ENCODE peak calls at places on chromosomes 1 and 21, in eight cellular contexts. One of them, this sample, is unnamed.

GRCh38 chr1:67371681-67372080 is 58.5 kb downstream of the SERBP1 start:
- DNase-seq in ascending aorta: no peak
- DNase-seq in Right ventricle myocardium superior: no peak
- DNase-seq in H7: no peak
- DNase-seq in GM13977: no peak
- DNase-seq in GM18507: no peak
- DNase-seq in astrocyte of the cerebellum: no peak
- DNase-seq in HTR-8/SVneo: peak
- DNase-seq in this sample: no peak

GRCh38 chr21:44614161-44614631 is 2.3 kb downstream of the KRTAP10-8 start:
- DNase-seq in astrocyte of the cerebellum: no peak
- DNase-seq in ascending aorta: no peak
- DNase-seq in HTR-8/SVneo: no peak
- DNase-seq in GM18507: no peak
- DNase-seq in H7: no peak
- DNase-seq in GM13977: no peak
- DNase-seq in Right ventricle myocardium superior: no peak
- DNase-seq in this sample: no peak

GRCh38 chr1:41268154-41268770 is 26.2 kb upstream of the SCMH1 start:
- DNase-seq in GM18507: peak
- DNase-seq in astrocyte of the cerebellum: peak
- DNase-seq in Right ventricle myocardium superior: peak
- DNase-seq in GM13977: peak
- DNase-seq in ascending aorta: no peak
- DNase-seq in HTR-8/SVneo: peak
- DNase-seq in H7: peak
- DNase-seq in this sample: peak

GRCh38 chr1:30034627-30035521 is 688.5 kb downstream of the MATN1 start:
- DNase-seq in ascending aorta: no peak
- DNase-seq in Right ventricle myocardium superior: no peak
- DNase-seq in GM13977: no peak
- DNase-seq in astrocyte of the cerebellum: no peak
- DNase-seq in H7: no peak
- DNase-seq in HTR-8/SVneo: peak
- DNase-seq in GM18507: no peak
- DNase-seq in this sample: no peak

GRCh38 chr1:159942700-159943640 is 2.4 kb downstream of the IGSF9 start:
- DNase-seq in HTR-8/SVneo: no peak
- DNase-seq in GM13977: no peak
- DNase-seq in astrocyte of the cerebellum: no peak
- DNase-seq in GM18507: no peak
- DNase-seq in ascending aorta: no peak
- DNase-seq in H7: peak
- DNase-seq in Right ventricle myocardium superior: no peak
- DNase-seq in this sample: no peak

GRCh38 chr1:61241411-61241838 is 159.1 kb downstream of the NFIA start:
- DNase-seq in HTR-8/SVneo: no peak
- DNase-seq in H7: no peak
- DNase-seq in GM13977: no peak
- DNase-seq in ascending aorta: no peak
- DNase-seq in astrocyte of the cerebellum: no peak
- DNase-seq in GM18507: no peak
- DNase-seq in Right ventricle myocardium superior: peak
- DNase-seq in this sample: no peak

GRCh38 chr1:10195570-10195969 is 14.8 kb upstream of the KIF1B start:
- DNase-seq in HTR-8/SVneo: no peak
- DNase-seq in GM18507: no peak
- DNase-seq in GM13977: no peak
- DNase-seq in astrocyte of the cerebellum: no peak
- DNase-seq in Right ventricle myocardium superior: no peak
- DNase-seq in ascending aorta: no peak
- DNase-seq in H7: no peak
- DNase-seq in this sample: no peak

GRCh38 chr1:170513138-170513537 is 18.8 kb upstream of the GORAB start:
- DNase-seq in astrocyte of the cerebellum: no peak
- DNase-seq in GM18507: no peak
- DNase-seq in Right ventricle myocardium superior: no peak
- DNase-seq in H7: peak
- DNase-seq in HTR-8/SVneo: no peak
- DNase-seq in ascending aorta: no peak
- DNase-seq in GM13977: no peak
- DNase-seq in this sample: no peak

GRCh38 chr1:9766759-9767442 is 56.9 kb downstream of the CLSTN1 start:
- DNase-seq in ascending aorta: no peak
- DNase-seq in Right ventricle myocardium superior: no peak
- DNase-seq in GM18507: no peak
- DNase-seq in GM13977: no peak
- DNase-seq in H7: no peak
- DNase-seq in HTR-8/SVneo: peak
- DNase-seq in astrocyte of the cerebellum: peak
- DNase-seq in this sample: peak

GRCh38 chr1:43541721-43542401 is 11.2 kb downstream of the PTPRF start:
- DNase-seq in GM13977: no peak
- DNase-seq in astrocyte of the cerebellum: no peak
- DNase-seq in H7: no peak
- DNase-seq in Right ventricle myocardium superior: peak
- DNase-seq in GM18507: no peak
- DNase-seq in ascending aorta: peak
- DNase-seq in HTR-8/SVneo: no peak
- DNase-seq in this sample: no peak

GRCh38 chr1:36183309-36183856 is 27.4 kb downstream of the MAP7D1 start:
- DNase-seq in GM13977: no peak
- DNase-seq in ascending aorta: no peak
- DNase-seq in HTR-8/SVneo: no peak
- DNase-seq in Right ventricle myocardium superior: no peak
- DNase-seq in H7: peak
- DNase-seq in astrocyte of the cerebellum: no peak
- DNase-seq in GM18507: no peak
- DNase-seq in this sample: peak

GRCh38 chr1:180921891-180922636 is 9.4 kb downstream of the KIAA1614 start:
- DNase-seq in H7: no peak
- DNase-seq in ascending aorta: no peak
- DNase-seq in astrocyte of the cerebellum: peak
- DNase-seq in GM13977: no peak
- DNase-seq in GM18507: no peak
- DNase-seq in HTR-8/SVneo: no peak
- DNase-seq in Right ventricle myocardium superior: peak
- DNase-seq in this sample: no peak

GRCh38 chr1:194369060-194369459 is 1182.6 kb upstream of the B3GALT2 start:
- DNase-seq in GM13977: no peak
- DNase-seq in ascending aorta: no peak
- DNase-seq in HTR-8/SVneo: no peak
- DNase-seq in H7: no peak
- DNase-seq in astrocyte of the cerebellum: no peak
- DNase-seq in Right ventricle myocardium superior: no peak
- DNase-seq in GM18507: no peak
- DNase-seq in this sample: no peak

GRCh38 chr1:95222629-95223028 is 11.4 kb upstream of the RWDD3 start:
- DNase-seq in Right ventricle myocardium superior: no peak
- DNase-seq in ascending aorta: no peak
- DNase-seq in GM13977: no peak
- DNase-seq in H7: no peak
- DNase-seq in HTR-8/SVneo: no peak
- DNase-seq in astrocyte of the cerebellum: no peak
- DNase-seq in GM18507: no peak
- DNase-seq in this sample: no peak

GRCh38 chr21:38847556-38847955 is 41.8 kb downstream of the ETS2 start:
- DNase-seq in astrocyte of the cerebellum: no peak
- DNase-seq in ascending aorta: no peak
- DNase-seq in GM18507: no peak
- DNase-seq in Right ventricle myocardium superior: no peak
- DNase-seq in HTR-8/SVneo: no peak
- DNase-seq in H7: no peak
- DNase-seq in GM13977: no peak
- DNase-seq in this sample: no peak

GRCh38 chr1:21034725-21035628 is 141.7 kb downstream of the EIF4G3 start:
- DNase-seq in H7: peak
- DNase-seq in HTR-8/SVneo: no peak
- DNase-seq in ascending aorta: no peak
- DNase-seq in Right ventricle myocardium superior: peak
- DNase-seq in astrocyte of the cerebellum: no peak
- DNase-seq in GM13977: no peak
- DNase-seq in GM18507: no peak
- DNase-seq in this sample: no peak

GRCh38 chr1:174999926-175000696 is at the start of gene CACYBP:
- DNase-seq in GM13977: no peak
- DNase-seq in astrocyte of the cerebellum: no peak
- DNase-seq in ascending aorta: no peak
- DNase-seq in Right ventricle myocardium superior: no peak
- DNase-seq in GM18507: no peak
- DNase-seq in HTR-8/SVneo: peak
- DNase-seq in H7: no peak
- DNase-seq in this sample: no peak

GRCh38 chr1:228082975-228083870 is 715 bp downstream of the ARF1 start:
- DNase-seq in Right ventricle myocardium superior: peak
- DNase-seq in H7: peak
- DNase-seq in GM18507: no peak
- DNase-seq in HTR-8/SVneo: no peak
- DNase-seq in astrocyte of the cerebellum: no peak
- DNase-seq in ascending aorta: no peak
- DNase-seq in GM13977: no peak
- DNase-seq in this sample: no peak

GRCh38 chr1:37189111-37189510 is 154.8 kb upstream of the GRIK3 start:
- DNase-seq in HTR-8/SVneo: no peak
- DNase-seq in GM13977: no peak
- DNase-seq in astrocyte of the cerebellum: no peak
- DNase-seq in Right ventricle myocardium superior: no peak
- DNase-seq in H7: no peak
- DNase-seq in ascending aorta: no peak
- DNase-seq in GM18507: no peak
- DNase-seq in this sample: no peak

GRCh38 chr21:45515241-45516061 is 26.8 kb downstream of the SLC19A1 start:
- DNase-seq in ascending aorta: no peak
- DNase-seq in astrocyte of the cerebellum: no peak
- DNase-seq in H7: no peak
- DNase-seq in GM13977: no peak
- DNase-seq in HTR-8/SVneo: no peak
- DNase-seq in GM18507: no peak
- DNase-seq in Right ventricle myocardium superior: peak
- DNase-seq in this sample: no peak

GRCh38 chr1:17370618-17371017 is 1.4 kb upstream of the PADI6 start:
- DNase-seq in astrocyte of the cerebellum: no peak
- DNase-seq in HTR-8/SVneo: no peak
- DNase-seq in ascending aorta: no peak
- DNase-seq in GM13977: no peak
- DNase-seq in GM18507: no peak
- DNase-seq in Right ventricle myocardium superior: no peak
- DNase-seq in H7: peak
- DNase-seq in this sample: no peak

GRCh38 chr1:7771673-7772299 is 690 bp downstream of the VAMP3 start:
- DNase-seq in astrocyte of the cerebellum: no peak
- DNase-seq in Right ventricle myocardium superior: no peak
- DNase-seq in H7: no peak
- DNase-seq in ascending aorta: no peak
- DNase-seq in GM13977: no peak
- DNase-seq in GM18507: no peak
- DNase-seq in HTR-8/SVneo: no peak
- DNase-seq in this sample: no peak

GRCh38 chr1:3518256-3518655 is 63.8 kb downstream of the ARHGEF16 start:
- DNase-seq in astrocyte of the cerebellum: no peak
- DNase-seq in Right ventricle myocardium superior: no peak
- DNase-seq in HTR-8/SVneo: no peak
- DNase-seq in GM18507: no peak
- DNase-seq in ascending aorta: no peak
- DNase-seq in GM13977: no peak
- DNase-seq in H7: peak
- DNase-seq in this sample: no peak

GRCh38 chr1:1603671-1604373 is 3.9 kb upstream of the FNDC10 start:
- DNase-seq in astrocyte of the cerebellum: no peak
- DNase-seq in H7: peak
- DNase-seq in Right ventricle myocardium superior: no peak
- DNase-seq in GM18507: no peak
- DNase-seq in HTR-8/SVneo: no peak
- DNase-seq in ascending aorta: no peak
- DNase-seq in GM13977: no peak
- DNase-seq in this sample: no peak

GRCh38 chr1:227779021-227779441 is 36.4 kb upstream of the PRSS38 start:
- DNase-seq in Right ventricle myocardium superior: no peak
- DNase-seq in GM13977: no peak
- DNase-seq in H7: peak
- DNase-seq in astrocyte of the cerebellum: no peak
- DNase-seq in HTR-8/SVneo: no peak
- DNase-seq in GM18507: no peak
- DNase-seq in ascending aorta: no peak
- DNase-seq in this sample: no peak

GRCh38 chr21:42777757-42778344 is 101.5 kb downstream of the WDR4 start:
- DNase-seq in Right ventricle myocardium superior: peak
- DNase-seq in HTR-8/SVneo: no peak
- DNase-seq in astrocyte of the cerebellum: peak
- DNase-seq in ascending aorta: no peak
- DNase-seq in GM13977: no peak
- DNase-seq in GM18507: no peak
- DNase-seq in H7: peak
- DNase-seq in this sample: no peak